ENCODE peak calls at places on chromosomes 4 and X, in four cellular contexts. X is NCI-H2081, F is GM04504, S is AG20443. J is an unnamed sample.

GRCh38 chrX:42694260-42694815 is 83.6 kb downstream of the PPP1R2C start:
- DNase-seq in S (no peak), X (no peak), F (no peak), J (no peak)

GRCh38 chr4:10677796-10678497 is 6.6 kb downstream of the CLNK start:
- DNase-seq in X (no peak), S (no peak), F (no peak), J (no peak)

GRCh38 chr4:153151535-153152452 is 52.4 kb upstream of the TRIM2 start:
- DNase-seq in S (no peak), F (no peak), X (peak; percentile 81), J (no peak)

GRCh38 chrX:67614006-67614405 is 70.2 kb downstream of the AR start:
- DNase-seq in S (no peak), F (no peak), X (no peak), J (no peak)

GRCh38 chrX:153646620-153647373 is at the start of gene DUSP9:
- DNase-seq in S (peak; percentile 49), X (peak; percentile 22), F (no peak), J (no peak)

GRCh38 chrX:40173662-40174593 is 76.2 kb upstream of the BCOR start:
- DNase-seq in F (no peak), S (no peak), X (peak; percentile 81), J (no peak)

GRCh38 chrX:129714581-129714980 is 24.2 kb upstream of the XPNPEP2 start:
- DNase-seq in S (no peak), X (no peak), F (no peak), J (no peak)

GRCh38 chr4:2064276-2064991 is 5.3 kb downstream of the NAT8L start:
- DNase-seq in F (no peak), S (no peak), X (no peak), J (no peak)

GRCh38 chr4:40918330-40918729 is 168.6 kb downstream of the NSUN7 start:
- DNase-seq in F (peak; percentile 76), S (peak; percentile 77), X (peak; percentile 65), J (no peak)

GRCh38 chr4:85787133-85787532 is 312.2 kb downstream of the ARHGAP24 start:
- DNase-seq in S (peak; percentile 50), F (peak; percentile 69), X (no peak), J (peak; percentile 58)

GRCh38 chr4:165359501-165359900 is 19.3 kb upstream of the CPE start:
- DNase-seq in F (no peak), X (no peak), S (peak; percentile 64), J (no peak)

GRCh38 chr4:45100936-45101818 is 374.8 kb upstream of the GNPDA2 start:
- DNase-seq in S (no peak), X (no peak), F (no peak), J (no peak)

GRCh38 chr4:38804654-38805295 is at the start of gene TLR1:
- DNase-seq in X (peak; percentile 33), S (peak; percentile 35), F (peak; percentile 14), J (no peak)

GRCh38 chr4:44487341-44487740 is 38.7 kb upstream of the KCTD8 start:
- DNase-seq in F (no peak), X (no peak), S (no peak), J (no peak)

GRCh38 chrX:65596270-65596669 is 61.7 kb upstream of the LAS1L start:
- DNase-seq in F (no peak), X (no peak), S (peak; percentile 36), J (no peak)

GRCh38 chr4:123701046-123701445 is 304.5 kb downstream of the SPRY1 start:
- DNase-seq in S (no peak), X (no peak), F (peak; percentile 1), J (peak; percentile 33)

GRCh38 chr4:112234952-112235609 is 3.5 kb downstream of the AP1AR start:
- DNase-seq in S (peak; percentile 78), F (peak; percentile 68), X (peak; percentile 20), J (peak; percentile 77)

GRCh38 chr4:26619784-26620183 is 35.9 kb downstream of the TBC1D19 start:
- DNase-seq in F (no peak), X (no peak), S (peak; percentile 24), J (peak; percentile 26)

GRCh38 chr4:84494518-84494917 is 4.6 kb downstream of the NKX6-1 start:
- DNase-seq in X (no peak), F (no peak), S (no peak), J (no peak)

GRCh38 chrX:124592745-124593144 is 246.4 kb downstream of the SH2D1A start:
- DNase-seq in S (no peak), X (peak; percentile 25), F (no peak), J (no peak)

GRCh38 chr4:141057582-141057981 is 75.7 kb downstream of the RNF150 start:
- DNase-seq in F (no peak), X (no peak), S (no peak), J (no peak)

GRCh38 chr4:4866124-4866832 is 6.8 kb downstream of the MSX1 start:
- DNase-seq in F (no peak), X (no peak), S (no peak), J (no peak)

GRCh38 chr4:96097040-96097607 is 257.2 kb downstream of the PDHA2 start:
- DNase-seq in F (no peak), S (no peak), X (no peak), J (no peak)

GRCh38 chr4:5780831-5781480 is 70.0 kb downstream of the EVC start:
- DNase-seq in F (peak; percentile 77), S (peak; percentile 35), X (no peak), J (peak; percentile 73)

GRCh38 chr4:87087015-87087920 is 133.2 kb downstream of the KLHL8 start:
- DNase-seq in X (no peak), F (no peak), S (no peak), J (no peak)

GRCh38 chr4:61583696-61584095 is 383.6 kb downstream of the ADGRL3 start:
- DNase-seq in S (no peak), F (no peak), X (no peak), J (peak; percentile 50)